ENCODE peak calls at places on chromosomes 16 and 17, in ten cellular contexts. C is activated CD4-positive, alpha-beta memory T cell treated with anti-CD3 and anti-CD28 coated beads, Interleukin-2, amount 10 ng/mL, durations not matched to agents 7 days and 5 days; F is type B pancreatic cell; X is islet precursor cell; N is activated naive CD8-positive, alpha-beta T cell treated with anti-CD3 and anti-CD28 coated beads, Interleukin-2, amount 50 U/mL, for 16 hours; O is psoas muscle; J is stimulated activated CD4-positive, alpha-beta T cell treated with anti-CD3 and anti-CD28 coated beads, Interleukin-4, amount 100 ng/mL, for 24 hours; E is cardiac muscle cell; W is Daoy; L is left lung. R is an unnamed sample.

GRCh38 chr17:63395075-63395815 is 50.9 kb downstream of the CYB561 start:
- DNase-seq in C (no peak), F (no peak), X (peak), N (no peak), O (no peak), J (no peak), E (peak), W (peak), L (no peak), R (no peak)

GRCh38 chr16:82062645-82063058 is 27.6 kb downstream of the HSD17B2 start:
- DNase-seq in C (no peak), F (no peak), X (no peak), N (no peak), O (no peak), J (no peak), E (no peak), W (no peak), L (no peak), R (no peak)

GRCh38 chr17:78818932-78819331 is 21.7 kb downstream of the USP36 start:
- DNase-seq in C (peak), F (no peak), X (no peak), N (no peak), O (no peak), J (peak), E (no peak), W (no peak), L (no peak), R (no peak)

GRCh38 chr16:3434373-3434772 is 8.9 kb downstream of the ZNF597 start:
- DNase-seq in C (no peak), F (no peak), X (no peak), N (no peak), O (no peak), J (no peak), E (no peak), W (no peak), L (no peak), R (no peak)

GRCh38 chr17:82061047-82061925 is 4.3 kb downstream of the DUS1L start:
- DNase-seq in C (no peak), F (no peak), X (no peak), N (no peak), O (peak), J (no peak), E (no peak), W (no peak), L (peak), R (no peak)

GRCh38 chr16:18984425-18985005 is 781 bp downstream of the TMC7 start:
- DNase-seq in C (no peak), F (no peak), X (no peak), N (no peak), O (no peak), J (no peak), E (no peak), W (peak), L (no peak), R (no peak)

GRCh38 chr17:77908501-77908900 is 50.0 kb upstream of the TNRC6C start:
- DNase-seq in C (no peak), F (no peak), X (no peak), N (no peak), O (no peak), J (no peak), E (no peak), W (no peak), L (no peak), R (no peak)

GRCh38 chr17:81250286-81251090 is 11.4 kb downstream of the NDUFAF8 start:
- DNase-seq in C (no peak), F (no peak), X (no peak), N (no peak), O (peak), J (no peak), E (no peak), W (no peak), L (peak), R (no peak)

GRCh38 chr17:80100035-80100323 is 1.4 kb upstream of the GAA start:
- DNase-seq in C (no peak), F (no peak), X (no peak), N (no peak), O (no peak), J (no peak), E (no peak), W (no peak), L (peak), R (no peak)

GRCh38 chr17:43013296-43013695 is 6.7 kb downstream of the IFI35 start:
- DNase-seq in C (no peak), F (no peak), X (no peak), N (no peak), O (no peak), J (no peak), E (no peak), W (no peak), L (no peak), R (no peak)

GRCh38 chr17:12644623-12645022 is 21.1 kb upstream of the MYOCD start:
- DNase-seq in C (no peak), F (no peak), X (no peak), N (no peak), O (no peak), J (no peak), E (no peak), W (no peak), L (no peak), R (no peak)

GRCh38 chr17:31444026-31444425 is 52.6 kb downstream of the RAB11FIP4 start:
- DNase-seq in C (no peak), F (no peak), X (no peak), N (no peak), O (no peak), J (no peak), E (no peak), W (no peak), L (no peak), R (no peak)

GRCh38 chr17:6135996-6136395 is 65.8 kb downstream of the WSCD1 start:
- DNase-seq in C (no peak), F (no peak), X (no peak), N (no peak), O (no peak), J (no peak), E (no peak), W (no peak), L (no peak), R (no peak)

GRCh38 chr16:11681526-11681925 is 13.3 kb downstream of the SNN start:
- DNase-seq in C (no peak), F (no peak), X (peak), N (no peak), O (peak), J (no peak), E (no peak), W (no peak), L (no peak), R (no peak)

GRCh38 chr16:14500791-14501190 is 129.3 kb downstream of the PARN start:
- DNase-seq in C (no peak), F (no peak), X (no peak), N (no peak), O (no peak), J (no peak), E (no peak), W (no peak), L (no peak), R (no peak)

GRCh38 chr16:56281256-56281805 is 90.0 kb downstream of the GNAO1 start:
- DNase-seq in C (no peak), F (no peak), X (peak), N (no peak), O (no peak), J (no peak), E (no peak), W (no peak), L (no peak), R (no peak)

GRCh38 chr17:76867578-76868175 is 527 bp upstream of the MGAT5B start:
- DNase-seq in C (no peak), F (no peak), X (peak), N (no peak), O (no peak), J (no peak), E (no peak), W (peak), L (no peak), R (no peak)

GRCh38 chr17:83194189-83194565 is 114.8 kb downstream of the METRNL start:
- DNase-seq in C (no peak), F (no peak), X (no peak), N (no peak), O (peak), J (no peak), E (no peak), W (no peak), L (peak), R (no peak)

GRCh38 chr16:64094170-64094960 is 1027.5 kb downstream of the CDH11 start:
- DNase-seq in C (no peak), F (no peak), X (no peak), N (no peak), O (no peak), J (no peak), E (no peak), W (no peak), L (no peak), R (peak)

GRCh38 chr17:58402679-58403078 is 14.7 kb downstream of the RNF43 start:
- DNase-seq in C (no peak), F (no peak), X (peak), N (no peak), O (no peak), J (no peak), E (no peak), W (peak), L (no peak), R (no peak)

GRCh38 chr17:78232774-78233173 is 1.3 kb downstream of the TMEM235 start:
- DNase-seq in C (no peak), F (no peak), X (no peak), N (no peak), O (no peak), J (no peak), E (no peak), W (no peak), L (no peak), R (no peak)

GRCh38 chr17:44278006-44278405 is 10.1 kb upstream of the SLC4A1 start:
- DNase-seq in C (no peak), F (no peak), X (no peak), N (no peak), O (no peak), J (no peak), E (no peak), W (no peak), L (no peak), R (no peak)

GRCh38 chr16:14669776-14670175 is 24.3 kb downstream of the PLA2G10 start:
- DNase-seq in C (no peak), F (no peak), X (no peak), N (no peak), O (no peak), J (no peak), E (no peak), W (peak), L (no peak), R (no peak)

R was measured in retina.